ENCODE peak calls at places on chromosomes 13 and 19, in ten cellular contexts. G, E, A, C, W, T, U, R, Q and H are unnamed samples.
A peak's percentile ranks its signal among the peaks of the same experiment; 100 is the strongest.

GRCh38 chr13:47415048-47415447 is 518.2 kb upstream of the HTR2A start:
- DNase-seq in U (no peak), R (no peak), C (no peak), E (no peak), W (no peak), A (no peak), G (no peak), Q (no peak), T (no peak), H (no peak)

GRCh38 chr13:104683789-104684188 is 1617.6 kb upstream of the SLC10A2 start:
- DNase-seq in Q (no peak), U (no peak), G (peak; percentile 14), E (no peak), C (no peak), W (no peak), A (no peak), R (no peak), T (no peak), H (no peak)

GRCh38 chr13:95087746-95088305 is 213.4 kb downstream of the ABCC4 start:
- DNase-seq in W (peak; percentile 13), R (no peak), G (no peak), C (no peak), U (no peak), T (no peak), E (no peak), Q (no peak), A (no peak), H (peak; percentile 30)

GRCh38 chr13:60990032-60990733 is 425.5 kb downstream of the PCDH20 start:
- DNase-seq in Q (no peak), U (no peak), W (no peak), R (peak; percentile 35), T (no peak), E (peak; percentile 35), G (peak; percentile 3), C (no peak), A (peak; percentile 37), H (no peak)

GRCh38 chr13:33004454-33004853 is 11.8 kb upstream of the KL start:
- DNase-seq in W (no peak), R (no peak), E (no peak), C (no peak), A (no peak), T (no peak), G (no peak), Q (no peak), U (no peak), H (no peak)

GRCh38 chr19:4229179-4229931 is at the start of gene EBI3:
- DNase-seq in A (no peak), W (no peak), G (no peak), E (peak; percentile 60), T (no peak), Q (peak; percentile 49), R (peak; percentile 54), C (no peak), U (no peak), H (no peak)

GRCh38 chr13:99303863-99304521 is 3.2 kb downstream of the GPR183 start:
- DNase-seq in C (no peak), R (no peak), Q (no peak), G (no peak), E (peak; percentile 69), U (no peak), A (no peak), T (no peak), W (no peak), H (no peak)

GRCh38 chr13:26743971-26744370 is 16.6 kb downstream of the GPR12 start:
- DNase-seq in C (no peak), U (no peak), E (no peak), Q (no peak), T (no peak), W (no peak), R (no peak), G (peak; percentile 70), A (no peak), H (no peak)

GRCh38 chr13:59211636-59212035 is 952.1 kb downstream of the DIAPH3 start:
- DNase-seq in E (no peak), Q (no peak), R (no peak), G (peak; percentile 23), W (no peak), T (no peak), U (no peak), C (no peak), A (no peak), H (no peak)

DNA sequence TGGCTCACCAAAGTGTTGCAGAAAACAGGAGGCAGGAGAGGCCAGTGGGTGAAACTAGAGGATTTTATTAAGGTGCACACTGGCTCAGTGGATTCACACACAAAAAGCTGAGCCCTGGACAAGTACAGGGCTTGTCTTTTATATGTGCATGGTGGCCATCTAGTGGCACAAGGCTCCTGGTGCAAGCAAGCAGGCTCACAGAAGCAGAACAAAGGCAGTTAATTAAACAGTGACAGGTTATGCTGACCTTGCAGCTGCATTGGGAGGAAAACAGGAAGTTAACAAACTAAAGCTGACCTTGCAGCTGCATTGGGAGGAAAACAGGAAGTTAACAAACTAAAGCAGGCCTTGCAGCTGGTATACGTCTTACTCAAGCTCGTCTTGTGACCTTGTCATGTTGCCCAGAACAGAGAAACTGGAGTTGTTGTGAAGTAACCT is 65.3 kb upstream of the ZNF681 start:
- DNase-seq in Q (no peak), C (no peak), E (no peak), R (peak; percentile 47), A (no peak), W (no peak), T (no peak), U (no peak), G (peak; percentile 9), H (no peak)
- TF ChIP-seq CTCF in Q (no peak), C (no peak), E (peak; percentile 20), R (peak; percentile 70), A (no peak), W (peak; percentile 34), T (no peak), U (no peak), G (peak; percentile 31), H (peak; percentile 27)

DNA sequence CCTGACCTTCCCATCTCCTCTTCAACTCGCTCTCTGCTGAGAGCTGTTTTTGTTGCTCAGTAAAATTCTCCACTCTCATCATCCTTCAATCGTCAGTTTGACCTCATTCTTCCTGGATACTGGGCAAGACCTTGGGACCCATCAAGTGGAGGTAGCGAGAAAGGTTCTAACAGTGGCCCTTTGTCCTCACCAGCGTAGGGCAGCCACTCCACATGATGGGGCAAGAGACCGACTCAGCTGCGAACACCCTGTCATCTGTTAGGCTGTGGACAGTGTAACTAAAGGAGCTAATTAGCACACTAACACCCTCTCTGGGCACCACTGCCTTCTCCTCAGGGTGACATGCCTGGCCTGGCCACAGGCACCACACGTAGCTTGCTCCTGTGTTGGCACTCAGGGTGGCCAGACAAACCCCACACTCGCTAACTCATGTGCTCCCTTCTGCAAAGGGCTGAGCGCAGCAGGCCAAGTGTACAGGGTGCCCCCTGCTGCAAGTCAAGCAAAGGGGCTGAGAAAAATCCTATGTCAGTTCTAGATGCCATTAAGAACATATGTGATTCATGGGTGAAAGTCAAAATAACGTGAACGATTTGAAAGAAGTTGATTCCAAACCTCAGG is 1216.0 kb downstream of the SLITRK5 start:
- DNase-seq in T (no peak), Q (no peak), W (no peak), C (no peak), R (peak; percentile 43), E (no peak), G (peak; percentile 10), U (no peak), A (no peak), H (no peak)
- TF ChIP-seq CTCF in T (no peak), Q (no peak), W (no peak), C (no peak), R (peak; percentile 56), E (no peak), G (peak; percentile 19), U (no peak), A (no peak), H (no peak)

GRCh38 chr19:18306903-18307681 is 15.8 kb downstream of the LSM4 start:
- DNase-seq in C (no peak), U (no peak), W (no peak), G (no peak), E (peak; percentile 65), A (no peak), Q (no peak), R (no peak), T (no peak), H (no peak)

GRCh38 chr19:18304194-18304495 is 18.7 kb downstream of the LSM4 start:
- DNase-seq in G (no peak), U (no peak), Q (no peak), R (no peak), T (no peak), E (peak; percentile 57), A (no peak), C (no peak), W (no peak), H (no peak)

GRCh38 chr19:18306209-18306902 is 16.5 kb downstream of the LSM4 start:
- DNase-seq in Q (no peak), A (no peak), T (no peak), G (no peak), U (no peak), E (peak; percentile 62), C (no peak), R (no peak), W (no peak), H (no peak)

GRCh38 chr19:18301718-18302111 is 20.3 kb upstream of the JUND start:
- DNase-seq in T (no peak), A (no peak), R (no peak), C (no peak), Q (no peak), E (no peak), U (no peak), G (no peak), W (no peak), H (no peak)

GRCh38 chr19:18304496-18305312 is 18.2 kb downstream of the LSM4 start:
- DNase-seq in U (no peak), T (peak; percentile 85), A (peak; percentile 80), Q (peak; percentile 64), G (peak; percentile 76), R (peak; percentile 65), C (no peak), W (peak; percentile 82), E (peak; percentile 88), H (peak; percentile 75)
- TF ChIP-seq CTCF in U (peak; percentile 6), T (peak; percentile 10), A (no peak), Q (no peak), G (no peak), R (no peak), C (peak; percentile 12), W (peak; percentile 18), E (no peak), H (no peak)

GRCh38 chr19:54178581-54179261 is 5.8 kb upstream of the TMC4 start:
- DNase-seq in T (no peak), C (no peak), W (no peak), Q (no peak), U (no peak), E (peak; percentile 55), A (peak; percentile 51), R (peak; percentile 87), G (peak; percentile 66), H (no peak)

GRCh38 chr19:54179921-54180452 is 7.0 kb upstream of the TMC4 start:
- DNase-seq in W (peak; percentile 54), E (peak; percentile 74), Q (no peak), R (peak; percentile 98), G (peak; percentile 95), A (peak; percentile 72), T (peak; percentile 47), U (no peak), C (no peak), H (peak; percentile 62)

GRCh38 chr19:54183431-54183830 is 5.9 kb downstream of the MBOAT7 start:
- DNase-seq in A (no peak), G (no peak), C (no peak), R (no peak), E (peak; percentile 36), W (no peak), T (peak; percentile 28), Q (no peak), U (no peak), H (no peak)

GRCh38 chr19:54180691-54181091 is 7.7 kb upstream of the TMC4 start:
- DNase-seq in Q (no peak), E (peak; percentile 53), U (no peak), W (no peak), R (no peak), T (peak; percentile 40), G (no peak), A (no peak), C (no peak), H (no peak)

GRCh38 chr19:54179262-54179587 is 6.3 kb upstream of the TMC4 start:
- DNase-seq in R (no peak), W (no peak), Q (no peak), T (no peak), A (no peak), C (no peak), U (no peak), E (no peak), G (no peak), H (no peak)
- TF ChIP-seq CTCF in R (no peak), W (no peak), Q (no peak), T (no peak), A (no peak), C (no peak), U (no peak), E (no peak), G (no peak), H (no peak)